ENCODE peak calls at places on chromosomes 13 and 19, in seven cellular contexts. H, I, E, F, C, L and X are unnamed samples.

GRCh38 chr13:44052843-44053607 is 173.3 kb downstream of the LACC1 start:
- DNase-seq in H (no peak), I (no peak), E (no peak), F (no peak), C (no peak), L (peak), X (peak)

GRCh38 chr19:1122972-1123363 is 19.2 kb downstream of the GPX4 start:
- DNase-seq in H (peak), I (peak), E (no peak), F (no peak), C (no peak), L (peak), X (no peak)

GRCh38 chr13:35499131-35500051 is 22.9 kb upstream of the MAB21L1 start:
- DNase-seq in H (peak), I (no peak), E (no peak), F (no peak), C (no peak), L (no peak), X (no peak)

GRCh38 chr19:15194938-15195337 is 5.9 kb downstream of the NOTCH3 start:
- DNase-seq in H (no peak), I (peak), E (no peak), F (no peak), C (no peak), L (peak), X (no peak)

GRCh38 chr13:38803566-38803965 is 116.7 kb downstream of the FREM2 start:
- DNase-seq in H (peak), I (no peak), E (no peak), F (no peak), C (no peak), L (no peak), X (no peak)

GRCh38 chr13:26965976-26966375 is 205.4 kb upstream of the GPR12 start:
- DNase-seq in H (peak), I (peak), E (no peak), F (no peak), C (no peak), L (peak), X (peak)

GRCh38 chr19:10068205-10068604 is 17.9 kb upstream of the SHFL start:
- DNase-seq in H (no peak), I (no peak), E (no peak), F (no peak), C (no peak), L (no peak), X (no peak)

GRCh38 chr19:18304194-18304495 is 18.7 kb downstream of the LSM4 start:
- DNase-seq in H (no peak), I (peak), E (peak), F (no peak), C (no peak), L (no peak), X (peak)

GRCh38 chr13:65959305-65959704 is 1270.8 kb downstream of the PCDH9 start:
- DNase-seq in H (no peak), I (no peak), E (no peak), F (no peak), C (no peak), L (peak), X (no peak)

GRCh38 chr19:35266904-35267817 is 1.6 kb upstream of the USF2 start:
- DNase-seq in H (no peak), I (peak), E (peak), F (no peak), C (peak), L (no peak), X (peak)

GRCh38 chr19:35048911-35049411 is 7.4 kb downstream of the HPN start:
- DNase-seq in H (peak), I (peak), E (no peak), F (peak), C (no peak), L (no peak), X (peak)

GRCh38 chr19:30696514-30696913 is 324.3 kb downstream of the ZNF536 start:
- DNase-seq in H (no peak), I (no peak), E (no peak), F (no peak), C (no peak), L (no peak), X (no peak)

GRCh38 chr19:2064395-2064787 is 13.3 kb upstream of the MKNK2 start:
- DNase-seq in H (no peak), I (no peak), E (no peak), F (no peak), C (no peak), L (no peak), X (no peak)

GRCh38 chr13:110018009-110018408 is 231.6 kb upstream of the IRS2 start:
- DNase-seq in H (no peak), I (no peak), E (no peak), F (no peak), C (no peak), L (no peak), X (no peak)

GRCh38 chr19:4337906-4338440 is 654 bp downstream of the STAP2 start:
- DNase-seq in H (no peak), I (no peak), E (no peak), F (no peak), C (no peak), L (peak), X (no peak)

GRCh38 chr19:57171551-57172081 is 4.3 kb upstream of the DUXA start:
- DNase-seq in H (no peak), I (peak), E (no peak), F (peak), C (peak), L (peak), X (peak)

GRCh38 chr19:18733196-18733647 is 49.7 kb downstream of the CRTC1 start:
- DNase-seq in H (peak), I (no peak), E (no peak), F (no peak), C (no peak), L (peak), X (peak)

GRCh38 chr19:45973564-45974338 is at the start of gene NOVA2:
- DNase-seq in H (peak), I (peak), E (peak), F (peak), C (no peak), L (peak), X (peak)

GRCh38 chr19:14366529-14366928 is 14.7 kb upstream of the ADGRE5 start:
- DNase-seq in H (peak), I (peak), E (peak), F (no peak), C (peak), L (peak), X (peak)

GRCh38 chr13:101346942-101347728 is 69.2 kb downstream of the NALCN start:
- DNase-seq in H (no peak), I (no peak), E (no peak), F (no peak), C (no peak), L (peak), X (no peak)

GRCh38 chr19:10503002-10503789 is at the start of gene KEAP1:
- DNase-seq in H (peak), I (peak), E (peak), F (no peak), C (no peak), L (peak), X (peak)

GRCh38 chr19:34838753-34839431 is 65.9 kb upstream of the ZNF599 start:
- DNase-seq in H (no peak), I (peak), E (peak), F (no peak), C (no peak), L (peak), X (no peak)

GRCh38 chr19:1945899-1946298 is 4.9 kb downstream of the CSNK1G2 start:
- DNase-seq in H (peak), I (peak), E (peak), F (no peak), C (no peak), L (peak), X (no peak)

GRCh38 chr13:98482476-98483444 is 94.1 kb downstream of the STK24 start:
- DNase-seq in H (no peak), I (peak), E (no peak), F (peak), C (no peak), L (peak), X (peak)

GRCh38 chr19:13149628-13150186 is 468 bp downstream of the STX10 start:
- DNase-seq in H (no peak), I (peak), E (peak), F (peak), C (no peak), L (peak), X (peak)

GRCh38 chr13:59587030-59587429 is 576.7 kb downstream of the DIAPH3 start:
- DNase-seq in H (no peak), I (no peak), E (no peak), F (no peak), C (no peak), L (no peak), X (no peak)